ENCODE peak calls at places on chromosomes 12 and 14, in seven cellular contexts. One of them, this sample, is unnamed.

GRCh38 chr14:74491952-74492351 is 1.2 kb downstream of the NPC2 start:
- DNase-seq in ELR: peak; percentile 68
- DNase-seq in MV-4-11: peak; percentile 52
- DNase-seq in GM10248: no peak
- DNase-seq in skeletal muscle cell: no peak
- DNase-seq in aorta: no peak
- DNase-seq in stimulated activated naive B cell treated with anti-CD40 and anti-IgM and Interleukin-4, amounts not matched to agents 10 μg/mL and 1 μg/mL and 100 μg/mL, for 72 hours: peak; percentile 14
- DNase-seq in this sample: peak; percentile 66

GRCh38 chr12:57868870-57869609 is 22.5 kb upstream of the CTDSP2 start:
- DNase-seq in stimulated activated naive B cell treated with anti-CD40 and anti-IgM and Interleukin-4, amounts not matched to agents 10 μg/mL and 1 μg/mL and 100 μg/mL, for 72 hours: no peak
- DNase-seq in MV-4-11: no peak
- DNase-seq in aorta: peak; percentile 73
- DNase-seq in skeletal muscle cell: no peak
- DNase-seq in GM10248: no peak
- DNase-seq in ELR: no peak
- DNase-seq in this sample: no peak

GRCh38 chr12:23482571-23482970 is 466.9 kb downstream of the SOX5 start:
- DNase-seq in ELR: no peak
- DNase-seq in GM10248: no peak
- DNase-seq in skeletal muscle cell: no peak
- DNase-seq in MV-4-11: no peak
- DNase-seq in aorta: no peak
- DNase-seq in stimulated activated naive B cell treated with anti-CD40 and anti-IgM and Interleukin-4, amounts not matched to agents 10 μg/mL and 1 μg/mL and 100 μg/mL, for 72 hours: no peak
- DNase-seq in this sample: no peak

GRCh38 chr12:182381-182883 is 31.5 kb downstream of the SLC6A12 start:
- DNase-seq in MV-4-11: peak; percentile 92
- DNase-seq in aorta: no peak
- DNase-seq in stimulated activated naive B cell treated with anti-CD40 and anti-IgM and Interleukin-4, amounts not matched to agents 10 μg/mL and 1 μg/mL and 100 μg/mL, for 72 hours: no peak
- DNase-seq in ELR: peak; percentile 92
- DNase-seq in GM10248: no peak
- DNase-seq in skeletal muscle cell: peak; percentile 66
- DNase-seq in this sample: peak; percentile 51

GRCh38 chr14:88323520-88324199 is 591 bp upstream of the KCNK10 start:
- DNase-seq in stimulated activated naive B cell treated with anti-CD40 and anti-IgM and Interleukin-4, amounts not matched to agents 10 μg/mL and 1 μg/mL and 100 μg/mL, for 72 hours: peak; percentile 17
- DNase-seq in skeletal muscle cell: no peak
- DNase-seq in ELR: peak; percentile 17
- DNase-seq in aorta: no peak
- DNase-seq in MV-4-11: peak; percentile 42
- DNase-seq in GM10248: peak; percentile 82
- DNase-seq in this sample: no peak

GRCh38 chr14:76918176-76918750 is 92.1 kb downstream of the LRRC74A start:
- DNase-seq in GM10248: no peak
- DNase-seq in ELR: no peak
- DNase-seq in skeletal muscle cell: peak; percentile 76
- DNase-seq in MV-4-11: peak; percentile 50
- DNase-seq in aorta: peak; percentile 88
- DNase-seq in stimulated activated naive B cell treated with anti-CD40 and anti-IgM and Interleukin-4, amounts not matched to agents 10 μg/mL and 1 μg/mL and 100 μg/mL, for 72 hours: no peak
- DNase-seq in this sample: peak; percentile 98

GRCh38 chr12:62817556-62818271 is 117.2 kb downstream of the PPM1H start:
- DNase-seq in stimulated activated naive B cell treated with anti-CD40 and anti-IgM and Interleukin-4, amounts not matched to agents 10 μg/mL and 1 μg/mL and 100 μg/mL, for 72 hours: no peak
- DNase-seq in skeletal muscle cell: peak; percentile 13
- DNase-seq in MV-4-11: no peak
- DNase-seq in GM10248: no peak
- DNase-seq in ELR: no peak
- DNase-seq in aorta: no peak
- DNase-seq in this sample: peak; percentile 48

GRCh38 chr12:23585782-23586163 is 363.7 kb downstream of the SOX5 start:
- DNase-seq in aorta: no peak
- DNase-seq in ELR: no peak
- DNase-seq in skeletal muscle cell: no peak
- DNase-seq in MV-4-11: no peak
- DNase-seq in GM10248: no peak
- DNase-seq in stimulated activated naive B cell treated with anti-CD40 and anti-IgM and Interleukin-4, amounts not matched to agents 10 μg/mL and 1 μg/mL and 100 μg/mL, for 72 hours: no peak
- DNase-seq in this sample: no peak

GRCh38 chr12:85275359-85275758 is 4.7 kb upstream of the ALX1 start:
- DNase-seq in ELR: no peak
- DNase-seq in skeletal muscle cell: no peak
- DNase-seq in GM10248: no peak
- DNase-seq in aorta: no peak
- DNase-seq in MV-4-11: no peak
- DNase-seq in stimulated activated naive B cell treated with anti-CD40 and anti-IgM and Interleukin-4, amounts not matched to agents 10 μg/mL and 1 μg/mL and 100 μg/mL, for 72 hours: no peak
- DNase-seq in this sample: peak; percentile 3